ENCODE peak calls at places on chromosomes 3 and 15, in eight cellular contexts. One of them, this sample, is unnamed.

GRCh38 chr15:50247819-50248650 is 17.5 kb downstream of the HDC start:
- DNase-seq in ureter: peak
- DNase-seq in brain microvascular endothelial cell: peak
- DNase-seq in NCI-H226: no peak
- DNase-seq in kidney: no peak
- DNase-seq in stimulated activated CD4-positive, alpha-beta T cell treated with anti-CD3 and anti-CD28 coated beads, Interleukin-2, amount 100 ng/mL, for 24 hours: peak
- DNase-seq in A549: no peak
- DNase-seq in AG04450: no peak
- DNase-seq in this sample: no peak

GRCh38 chr3:64340636-64341240 is 115.5 kb upstream of the PRICKLE2 start:
- DNase-seq in ureter: no peak
- DNase-seq in brain microvascular endothelial cell: peak
- DNase-seq in NCI-H226: no peak
- DNase-seq in kidney: no peak
- DNase-seq in stimulated activated CD4-positive, alpha-beta T cell treated with anti-CD3 and anti-CD28 coated beads, Interleukin-2, amount 100 ng/mL, for 24 hours: no peak
- DNase-seq in A549: no peak
- DNase-seq in AG04450: peak
- DNase-seq in this sample: no peak

GRCh38 chr3:50648297-50648696 is 26.4 kb upstream of the DOCK3 start:
- DNase-seq in ureter: no peak
- DNase-seq in brain microvascular endothelial cell: no peak
- DNase-seq in NCI-H226: no peak
- DNase-seq in kidney: no peak
- DNase-seq in stimulated activated CD4-positive, alpha-beta T cell treated with anti-CD3 and anti-CD28 coated beads, Interleukin-2, amount 100 ng/mL, for 24 hours: no peak
- DNase-seq in A549: no peak
- DNase-seq in AG04450: no peak
- DNase-seq in this sample: no peak

GRCh38 chr3:154191520-154191919 is 70.3 kb downstream of the ARHGEF26 start:
- DNase-seq in ureter: no peak
- DNase-seq in brain microvascular endothelial cell: no peak
- DNase-seq in NCI-H226: no peak
- DNase-seq in kidney: no peak
- DNase-seq in stimulated activated CD4-positive, alpha-beta T cell treated with anti-CD3 and anti-CD28 coated beads, Interleukin-2, amount 100 ng/mL, for 24 hours: no peak
- DNase-seq in A549: no peak
- DNase-seq in AG04450: no peak
- DNase-seq in this sample: no peak

GRCh38 chr15:71332605-71333004 is 217.3 kb downstream of the THSD4 start:
- DNase-seq in ureter: no peak
- DNase-seq in brain microvascular endothelial cell: no peak
- DNase-seq in NCI-H226: no peak
- DNase-seq in kidney: no peak
- DNase-seq in stimulated activated CD4-positive, alpha-beta T cell treated with anti-CD3 and anti-CD28 coated beads, Interleukin-2, amount 100 ng/mL, for 24 hours: no peak
- DNase-seq in A549: no peak
- DNase-seq in AG04450: peak
- DNase-seq in this sample: no peak

GRCh38 chr15:101051291-101052030 is 132.3 kb downstream of the LRRK1 start:
- DNase-seq in ureter: peak
- DNase-seq in brain microvascular endothelial cell: no peak
- DNase-seq in NCI-H226: no peak
- DNase-seq in kidney: no peak
- DNase-seq in stimulated activated CD4-positive, alpha-beta T cell treated with anti-CD3 and anti-CD28 coated beads, Interleukin-2, amount 100 ng/mL, for 24 hours: no peak
- DNase-seq in A549: no peak
- DNase-seq in AG04450: no peak
- DNase-seq in this sample: no peak

GRCh38 chr15:44058126-44058525 is 136.9 kb downstream of the FRMD5 start:
- DNase-seq in ureter: no peak
- DNase-seq in brain microvascular endothelial cell: no peak
- DNase-seq in NCI-H226: no peak
- DNase-seq in kidney: no peak
- DNase-seq in stimulated activated CD4-positive, alpha-beta T cell treated with anti-CD3 and anti-CD28 coated beads, Interleukin-2, amount 100 ng/mL, for 24 hours: no peak
- DNase-seq in A549: no peak
- DNase-seq in AG04450: no peak
- DNase-seq in this sample: no peak

GRCh38 chr3:177080122-177080521 is 117.2 kb downstream of the TBL1XR1 start:
- DNase-seq in ureter: no peak
- DNase-seq in brain microvascular endothelial cell: no peak
- DNase-seq in NCI-H226: no peak
- DNase-seq in kidney: no peak
- DNase-seq in stimulated activated CD4-positive, alpha-beta T cell treated with anti-CD3 and anti-CD28 coated beads, Interleukin-2, amount 100 ng/mL, for 24 hours: no peak
- DNase-seq in A549: no peak
- DNase-seq in AG04450: no peak
- DNase-seq in this sample: no peak

GRCh38 chr3:144053121-144053520 is 81.5 kb downstream of the DIPK2A start:
- DNase-seq in ureter: no peak
- DNase-seq in brain microvascular endothelial cell: peak
- DNase-seq in NCI-H226: peak
- DNase-seq in kidney: no peak
- DNase-seq in stimulated activated CD4-positive, alpha-beta T cell treated with anti-CD3 and anti-CD28 coated beads, Interleukin-2, amount 100 ng/mL, for 24 hours: no peak
- DNase-seq in A549: no peak
- DNase-seq in AG04450: peak
- DNase-seq in this sample: no peak

This sample was measured in pulmonary artery endothelial cell.